ENCODE peak calls at places on chromosomes 12 and 14, in six cellular contexts. U is SK-MEL-5, S is erythroblast, M is right atrium auricular region, I is spleen, L is M059J. V is an unnamed sample.

GRCh38 chr14:73865536-73866113 is 14.0 kb downstream of the PTGR2 start:
- DNase-seq in U (no peak), S (no peak), M (no peak), I (no peak), L (no peak), V (no peak)

GRCh38 chr14:91067186-91067585 is 6.7 kb upstream of the RPS6KA5 start:
- DNase-seq in U (no peak), S (no peak), M (no peak), I (no peak), L (no peak), V (no peak)

GRCh38 chr12:84779169-84779568 is 133.4 kb downstream of the SLC6A15 start:
- DNase-seq in U (no peak), S (no peak), M (no peak), I (no peak), L (peak), V (no peak)

GRCh38 chr12:48999371-49000131 is at the start of gene DDN:
- DNase-seq in U (no peak), S (peak), M (no peak), I (peak), L (peak), V (peak)

GRCh38 chr12:122749569-122750332 is 2.9 kb upstream of the DENR start:
- DNase-seq in U (peak), S (peak), M (no peak), I (no peak), L (no peak), V (peak)

GRCh38 chr14:65867333-65867732 is 454.8 kb downstream of the FUT8 start:
- DNase-seq in U (no peak), S (no peak), M (no peak), I (no peak), L (no peak), V (no peak)

GRCh38 chr14:52077261-52077984 is 8.6 kb upstream of the NID2 start:
- DNase-seq in U (no peak), S (no peak), M (no peak), I (no peak), L (peak), V (no peak)

GRCh38 chr12:92122941-92123779 is 22.5 kb downstream of the BTG1 start:
- DNase-seq in U (no peak), S (no peak), M (no peak), I (no peak), L (no peak), V (no peak)

GRCh38 chr14:22276913-22277816 is 311.9 kb downstream of the DAD1 start:
- DNase-seq in U (peak), S (peak), M (no peak), I (no peak), L (no peak), V (no peak)

GRCh38 chr14:100526632-100527031 is 60.6 kb downstream of the BEGAIN start:
- DNase-seq in U (no peak), S (no peak), M (no peak), I (peak), L (no peak), V (no peak)

GRCh38 chr14:100692859-100693558 is 33.7 kb upstream of the DLK1 start:
- DNase-seq in U (no peak), S (no peak), M (no peak), I (no peak), L (peak), V (no peak)

GRCh38 chr12:75317784-75318183 is 12.3 kb downstream of the CAPS2 start:
- DNase-seq in U (no peak), S (peak), M (no peak), I (no peak), L (no peak), V (no peak)

GRCh38 chr14:104688755-104689619 is at the start of gene INF2:
- DNase-seq in U (peak), S (peak), M (no peak), I (peak), L (peak), V (peak)

GRCh38 chr12:114245555-114245954 is 160.4 kb downstream of the TBX5 start:
- DNase-seq in U (no peak), S (no peak), M (no peak), I (no peak), L (peak), V (no peak)

GRCh38 chr12:77521458-77522115 is 309.1 kb upstream of the NAV3 start:
- DNase-seq in U (no peak), S (no peak), M (no peak), I (no peak), L (peak), V (no peak)

GRCh38 chr14:100018482-100018881 is 46.7 kb upstream of the EVL start:
- DNase-seq in U (no peak), S (no peak), M (no peak), I (no peak), L (peak), V (no peak)

GRCh38 chr14:68968051-68968450 is 11.1 kb downstream of the ACTN1 start:
- DNase-seq in U (no peak), S (no peak), M (no peak), I (peak), L (peak), V (no peak)

GRCh38 chr12:57782608-57783465 is at the start of gene TSFM:
- DNase-seq in U (peak), S (peak), M (peak), I (peak), L (peak), V (peak)

GRCh38 chr12:59182191-59182590 is 261.9 kb upstream of the LRIG3 start:
- DNase-seq in U (no peak), S (no peak), M (no peak), I (no peak), L (peak), V (no peak)

GRCh38 chr12:120115692-120116442 is 686 bp downstream of the RAB35 start:
- DNase-seq in U (peak), S (peak), M (no peak), I (no peak), L (peak), V (peak)

GRCh38 chr14:51596473-51596870 is 55.2 kb upstream of the FRMD6 start:
- DNase-seq in U (peak), S (no peak), M (no peak), I (no peak), L (no peak), V (no peak)

GRCh38 chr12:59070534-59070933 is 150.2 kb upstream of the LRIG3 start:
- DNase-seq in U (no peak), S (no peak), M (no peak), I (no peak), L (peak), V (no peak)

GRCh38 chr14:47270715-47271114 is 404.7 kb downstream of the MDGA2 start:
- DNase-seq in U (peak), S (no peak), M (no peak), I (no peak), L (no peak), V (no peak)

GRCh38 chr12:31494455-31494854 is 96.5 kb downstream of the DENND5B start:
- DNase-seq in U (peak), S (no peak), M (no peak), I (no peak), L (no peak), V (no peak)

GRCh38 chr14:105212541-105213305 is 31.6 kb upstream of the NUDT14 start:
- DNase-seq in U (no peak), S (no peak), M (no peak), I (no peak), L (no peak), V (no peak)

GRCh38 chr12:101747695-101748094 is 8.4 kb upstream of the SYCP3 start:
- DNase-seq in U (no peak), S (no peak), M (no peak), I (no peak), L (no peak), V (no peak)

GRCh38 chr14:26531894-26532293 is 65.9 kb downstream of the NOVA1 start:
- DNase-seq in U (no peak), S (no peak), M (no peak), I (no peak), L (no peak), V (peak)

GRCh38 chr12:105916698-105917059 is 222.1 kb downstream of the NUAK1 start:
- DNase-seq in U (no peak), S (no peak), M (no peak), I (no peak), L (no peak), V (no peak)

GRCh38 chr12:122730215-122731014 is at the start of gene HCAR1:
- DNase-seq in U (no peak), S (no peak), M (no peak), I (peak), L (no peak), V (peak)

GRCh38 chr12:131309700-131310099 is 356.0 kb downstream of the ADGRD1 start:
- DNase-seq in U (no peak), S (no peak), M (no peak), I (peak), L (no peak), V (no peak)

GRCh38 chr14:89810101-89810500 is 144.4 kb downstream of the EFCAB11 start:
- DNase-seq in U (no peak), S (no peak), M (no peak), I (no peak), L (no peak), V (no peak)

GRCh38 chr12:90079811-90080210 is 371.2 kb upstream of the ATP2B1 start:
- DNase-seq in U (no peak), S (no peak), M (no peak), I (no peak), L (no peak), V (no peak)

GRCh38 chr12:89390802-89391673 is 38.7 kb upstream of the DUSP6 start:
- DNase-seq in U (peak), S (peak), M (no peak), I (no peak), L (peak), V (no peak)

GRCh38 chr12:104042580-104042979 is 7.4 kb downstream of the GLT8D2 start:
- DNase-seq in U (no peak), S (no peak), M (no peak), I (no peak), L (no peak), V (no peak)

V was measured in T47D.